ENCODE peak calls at places on chromosome 2, in ten cellular contexts. One of them, this sample, is unnamed.

GRCh38 chr2:32632089-32632488 is 4.2 kb downstream of the TTC27 start:
- DNase-seq in upper lobe of left lung: no peak
- DNase-seq in heart right ventricle: no peak
- DNase-seq in HTR-8/SVneo: no peak
- DNase-seq in upper lobe of right lung: no peak
- DNase-seq in K562: peak
- DNase-seq in foreskin fibroblast: peak
- DNase-seq in left cardiac atrium: no peak
- DNase-seq in fibroblast of lung: peak
- DNase-seq in non-pigmented ciliary epithelial cell: peak
- DNase-seq in this sample: no peak

GRCh38 chr2:175063741-175064140 is 58.6 kb upstream of the CHN1 start:
- DNase-seq in upper lobe of left lung: no peak
- DNase-seq in heart right ventricle: no peak
- DNase-seq in HTR-8/SVneo: no peak
- DNase-seq in upper lobe of right lung: no peak
- DNase-seq in K562: no peak
- DNase-seq in foreskin fibroblast: no peak
- DNase-seq in left cardiac atrium: no peak
- DNase-seq in fibroblast of lung: peak
- DNase-seq in non-pigmented ciliary epithelial cell: no peak
- DNase-seq in this sample: no peak

GRCh38 chr2:240308111-240308651 is 127.3 kb upstream of the GPC1 start:
- DNase-seq in upper lobe of left lung: no peak
- DNase-seq in heart right ventricle: no peak
- DNase-seq in HTR-8/SVneo: no peak
- DNase-seq in upper lobe of right lung: peak
- DNase-seq in K562: no peak
- DNase-seq in foreskin fibroblast: no peak
- DNase-seq in left cardiac atrium: no peak
- DNase-seq in fibroblast of lung: no peak
- DNase-seq in non-pigmented ciliary epithelial cell: no peak
- DNase-seq in this sample: no peak

GRCh38 chr2:81077396-81077795 is 772.8 kb upstream of the LRRTM1 start:
- DNase-seq in upper lobe of left lung: no peak
- DNase-seq in heart right ventricle: no peak
- DNase-seq in HTR-8/SVneo: no peak
- DNase-seq in upper lobe of right lung: no peak
- DNase-seq in K562: no peak
- DNase-seq in foreskin fibroblast: no peak
- DNase-seq in left cardiac atrium: no peak
- DNase-seq in fibroblast of lung: no peak
- DNase-seq in non-pigmented ciliary epithelial cell: no peak
- DNase-seq in this sample: no peak

GRCh38 chr2:162126145-162126926 is 25.7 kb downstream of the GCG start:
- DNase-seq in upper lobe of left lung: no peak
- DNase-seq in heart right ventricle: no peak
- DNase-seq in HTR-8/SVneo: no peak
- DNase-seq in upper lobe of right lung: no peak
- DNase-seq in K562: no peak
- DNase-seq in foreskin fibroblast: no peak
- DNase-seq in left cardiac atrium: no peak
- DNase-seq in fibroblast of lung: peak
- DNase-seq in non-pigmented ciliary epithelial cell: no peak
- DNase-seq in this sample: no peak

GRCh38 chr2:120486441-120486840 is 140.5 kb downstream of the INHBB start:
- DNase-seq in upper lobe of left lung: no peak
- DNase-seq in heart right ventricle: no peak
- DNase-seq in HTR-8/SVneo: no peak
- DNase-seq in upper lobe of right lung: no peak
- DNase-seq in K562: no peak
- DNase-seq in foreskin fibroblast: no peak
- DNase-seq in left cardiac atrium: no peak
- DNase-seq in fibroblast of lung: no peak
- DNase-seq in non-pigmented ciliary epithelial cell: no peak
- DNase-seq in this sample: no peak

GRCh38 chr2:163471947-163472346 is 263.9 kb downstream of the FIGN start:
- DNase-seq in upper lobe of left lung: no peak
- DNase-seq in heart right ventricle: no peak
- DNase-seq in HTR-8/SVneo: peak
- DNase-seq in upper lobe of right lung: no peak
- DNase-seq in K562: no peak
- DNase-seq in foreskin fibroblast: peak
- DNase-seq in left cardiac atrium: no peak
- DNase-seq in fibroblast of lung: peak
- DNase-seq in non-pigmented ciliary epithelial cell: no peak
- DNase-seq in this sample: no peak

GRCh38 chr2:149152597-149152996 is 114.1 kb downstream of the LYPD6B start:
- DNase-seq in upper lobe of left lung: no peak
- DNase-seq in heart right ventricle: no peak
- DNase-seq in HTR-8/SVneo: no peak
- DNase-seq in upper lobe of right lung: no peak
- DNase-seq in K562: no peak
- DNase-seq in foreskin fibroblast: no peak
- DNase-seq in left cardiac atrium: no peak
- DNase-seq in fibroblast of lung: no peak
- DNase-seq in non-pigmented ciliary epithelial cell: no peak
- DNase-seq in this sample: no peak

GRCh38 chr2:88265352-88265960 is 95.3 kb downstream of the THNSL2 start:
- DNase-seq in upper lobe of left lung: no peak
- DNase-seq in heart right ventricle: no peak
- DNase-seq in HTR-8/SVneo: peak
- DNase-seq in upper lobe of right lung: no peak
- DNase-seq in K562: peak
- DNase-seq in foreskin fibroblast: peak
- DNase-seq in left cardiac atrium: no peak
- DNase-seq in fibroblast of lung: peak
- DNase-seq in non-pigmented ciliary epithelial cell: peak
- DNase-seq in this sample: no peak